ENCODE peak calls at places on chromosomes 6 and 20, in four cellular contexts. Y is HFF-Myc, V is cardiac muscle cell, I is tibial nerve. W is an unnamed sample.

GRCh38 chr6:6751197-6751596 is 162.7 kb downstream of the LY86 start:
- DNase-seq in I (no peak), Y (no peak), V (no peak), W (no peak)

GRCh38 chr20:24955045-24955444 is 6.0 kb downstream of the CST7 start:
- DNase-seq in V (no peak), I (no peak), Y (no peak), W (no peak)

GRCh38 chr6:2885967-2886731 is 17.0 kb downstream of the SERPINB9 start:
- DNase-seq in V (no peak), I (no peak), Y (no peak), W (no peak)

GRCh38 chr6:13453771-13454251 is 33.6 kb downstream of the GFOD1 start:
- DNase-seq in I (no peak), Y (no peak), V (no peak), W (no peak)

GRCh38 chr20:57378107-57378506 is 13.1 kb upstream of the RBM38 start:
- DNase-seq in Y (no peak), V (no peak), I (no peak), W (no peak)

GRCh38 chr6:47633141-47633540 is 65.2 kb upstream of the ADGRF4 start:
- DNase-seq in V (peak; percentile 29), I (no peak), Y (no peak), W (no peak)

GRCh38 chr6:121260651-121261102 is 73.6 kb downstream of the TBC1D32 start:
- DNase-seq in I (no peak), Y (no peak), V (no peak), W (no peak)

GRCh38 chr6:118974790-118975189 is 39.8 kb upstream of the MCM9 start:
- DNase-seq in Y (no peak), I (no peak), V (no peak), W (no peak)

GRCh38 chr6:75178757-75179156 is 27.1 kb downstream of the COL12A1 start:
- DNase-seq in I (no peak), V (no peak), Y (no peak), W (no peak)

GRCh38 chr20:10647471-10647870 is 26.3 kb downstream of the JAG1 start:
- DNase-seq in V (peak; percentile 38), I (peak; percentile 48), Y (no peak), W (no peak)

GRCh38 chr6:72787521-72788031 is 165.7 kb downstream of the KCNQ5 start:
- DNase-seq in V (peak; percentile 90), I (no peak), Y (peak; percentile 74), W (no peak)

GRCh38 chr6:37920667-37921066 is 101.1 kb downstream of the ZFAND3 start:
- DNase-seq in Y (no peak), I (no peak), V (no peak), W (no peak)

GRCh38 chr6:135535989-135536414 is 38.5 kb upstream of the AHI1 start:
- DNase-seq in I (no peak), V (peak; percentile 53), Y (peak; percentile 33), W (peak; percentile 12)

GRCh38 chr6:30885481-30885998 is 1.2 kb downstream of the DDR1 start:
- DNase-seq in I (no peak), V (peak; percentile 59), Y (no peak), W (no peak)

GRCh38 chr6:105024803-105025202 is 67.9 kb downstream of the LIN28B start:
- DNase-seq in I (no peak), V (no peak), Y (no peak), W (no peak)

GRCh38 chr20:57659131-57659788 is 39.0 kb upstream of the ZBP1 start:
- DNase-seq in I (peak; percentile 7), V (no peak), Y (no peak), W (no peak)

GRCh38 chr6:169820358-169820757 is 68.9 kb downstream of the ERMARD start:
- DNase-seq in I (no peak), V (no peak), Y (no peak), W (no peak)

GRCh38 chr6:157020398-157021266 is 243.5 kb downstream of the ARID1B start:
- DNase-seq in Y (peak; percentile 26), V (peak; percentile 63), I (no peak), W (peak; percentile 59)

GRCh38 chr6:26270121-26270861 is 94.7 kb upstream of the BTN3A2 start:
- DNase-seq in I (no peak), Y (no peak), V (peak; percentile 25), W (no peak)

GRCh38 chr6:141326925-141327324 is 805.8 kb upstream of the GJE1 start:
- DNase-seq in I (no peak), Y (no peak), V (no peak), W (no peak)

GRCh38 chr20:44646023-44646640 is 5.4 kb downstream of the ADA start:
- DNase-seq in V (no peak), Y (no peak), I (no peak), W (no peak)

GRCh38 chr6:106167105-106167814 is 81.1 kb downstream of the PRDM1 start:
- DNase-seq in V (no peak), I (no peak), Y (no peak), W (no peak)

GRCh38 chr6:34247481-34248197 is 1.2 kb downstream of the SMIM29 start:
- DNase-seq in Y (no peak), I (no peak), V (no peak), W (no peak)

GRCh38 chr20:36261389-36262105 is 25.3 kb downstream of the AAR2 start:
- DNase-seq in I (no peak), V (no peak), Y (no peak), W (no peak)

GRCh38 chr6:142416179-142416578 is 114.4 kb downstream of the ADGRG6 start:
- DNase-seq in I (no peak), Y (peak; percentile 65), V (no peak), W (no peak)

GRCh38 chr6:106618324-106618723 is 11.0 kb downstream of the RTN4IP1 start:
- DNase-seq in V (no peak), Y (no peak), I (no peak), W (no peak)

GRCh38 chr6:13709698-13710551 is 1.7 kb downstream of the RANBP9 start:
- DNase-seq in I (no peak), V (peak; percentile 13), Y (no peak), W (peak; percentile 12)

GRCh38 chr20:54382419-54382818 is 93.0 kb upstream of the DOK5 start:
- DNase-seq in I (no peak), Y (no peak), V (peak; percentile 12), W (no peak)

GRCh38 chr20:58028123-58028522 is 200.3 kb downstream of the ANKRD60 start:
- DNase-seq in V (peak; percentile 41), Y (no peak), I (no peak), W (peak; percentile 55)

GRCh38 chr6:52077961-52078613 is 9.3 kb downstream of the PKHD1 start:
- DNase-seq in Y (no peak), I (no peak), V (no peak), W (no peak)

GRCh38 chr6:138577151-138577915 is 78.0 kb upstream of the NHSL1 start:
- DNase-seq in Y (no peak), V (peak; percentile 64), I (no peak), W (peak; percentile 24)

GRCh38 chr20:539848-540247 is 3.7 kb downstream of the CSNK2A1 start:
- DNase-seq in I (no peak), Y (no peak), V (no peak), W (no peak)

GRCh38 chr6:122645256-122645655 is 35.1 kb downstream of the PKIB start:
- DNase-seq in I (no peak), V (no peak), Y (no peak), W (no peak)

GRCh38 chr20:36051318-36052116 is 83.1 kb downstream of the CNBD2 start:
- DNase-seq in Y (no peak), V (no peak), I (no peak), W (no peak)

GRCh38 chr6:153537422-153537821 is 406.3 kb upstream of the RGS17 start:
- DNase-seq in Y (no peak), I (no peak), V (no peak), W (no peak)

GRCh38 chr6:17385660-17386059 is 7.7 kb upstream of the CAP2 start:
- DNase-seq in V (no peak), I (no peak), Y (no peak), W (no peak)

GRCh38 chr6:156821707-156822106 is 44.5 kb downstream of the ARID1B start:
- DNase-seq in V (no peak), Y (no peak), I (no peak), W (no peak)

GRCh38 chr6:144999127-144999526 is 714.0 kb downstream of the UTRN start:
- DNase-seq in I (no peak), V (no peak), Y (no peak), W (no peak)
- TF ChIP-seq CTCF in I (no peak), V (no peak), Y (no peak), W (no peak)

DNA sequence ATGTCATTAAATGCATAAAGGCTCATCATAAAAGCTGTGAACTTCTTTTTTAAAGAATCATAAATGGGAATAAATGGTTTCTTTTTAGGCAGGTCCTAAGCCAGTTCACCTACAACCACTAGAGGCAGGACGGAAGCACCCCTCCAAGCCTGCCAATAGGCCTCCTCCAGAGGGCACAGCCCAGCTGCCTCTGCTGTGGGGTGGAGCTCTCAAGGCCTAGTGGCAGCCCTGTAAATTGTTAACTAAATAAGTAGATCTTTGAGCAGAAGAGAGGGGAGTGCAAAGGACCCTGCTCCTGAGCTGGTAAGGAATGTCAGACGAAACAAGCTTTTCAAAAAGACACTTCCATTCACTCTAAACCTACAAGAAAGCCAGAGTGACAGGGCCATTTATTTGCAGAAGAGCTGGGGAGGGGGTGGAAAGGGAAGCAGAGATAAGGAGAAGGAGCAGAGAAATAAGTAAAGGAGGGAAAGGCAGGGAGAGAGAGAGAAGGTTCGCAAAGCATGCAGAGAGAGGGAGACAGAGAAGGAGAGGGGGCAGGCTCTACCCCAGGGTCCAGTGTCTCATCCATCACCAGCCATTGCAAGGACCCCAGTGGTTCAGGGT is 18.0 kb upstream of the MAFB start:
- DNase-seq in V (peak; percentile 55), I (no peak), Y (no peak), W (peak; percentile 25)
- TF ChIP-seq CTCF in V (no peak), I (no peak), Y (no peak), W (peak; percentile 32)

DNA sequence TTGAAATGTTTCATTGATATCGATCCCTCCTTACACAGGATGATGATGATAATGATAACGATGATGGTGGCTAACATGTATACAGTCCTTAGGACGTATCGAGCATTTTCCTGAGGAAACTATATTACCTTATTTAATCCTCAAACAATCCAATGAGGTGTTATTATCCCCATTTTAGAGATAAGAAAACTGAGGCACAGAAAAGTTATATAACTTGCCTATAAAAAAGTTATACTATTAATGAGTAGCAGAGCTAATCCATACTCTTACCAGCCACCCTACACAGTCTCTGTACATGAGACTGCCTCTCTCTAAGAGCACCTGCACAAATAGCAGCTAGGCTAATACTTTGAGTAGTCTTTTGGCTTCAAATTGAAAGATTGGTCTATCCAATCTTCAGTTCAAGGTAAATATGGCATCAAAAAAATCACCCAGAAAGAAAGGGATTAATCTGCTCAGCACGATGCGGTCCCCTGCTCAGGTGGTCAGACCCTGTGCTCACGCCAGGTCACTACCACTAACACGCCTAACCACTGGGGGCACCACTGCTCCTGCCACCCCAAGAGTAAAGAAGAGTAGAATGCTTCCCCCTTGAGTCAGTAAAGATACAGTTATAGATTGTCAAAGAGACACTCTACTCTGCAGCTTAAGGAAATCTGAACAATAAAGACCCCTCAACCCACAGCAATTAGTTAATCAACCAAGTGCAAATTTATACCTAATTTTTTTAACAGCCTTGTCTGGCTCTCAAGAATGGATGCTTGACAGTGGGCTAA is 15.0 kb downstream of the GABBR1 start:
- DNase-seq in I (no peak), Y (no peak), V (no peak), W (no peak)
- TF ChIP-seq CTCF in I (no peak), Y (no peak), V (peak; percentile 20), W (no peak)

GRCh38 chr6:18795726-18796125 is 408.6 kb downstream of the RNF144B start:
- DNase-seq in V (no peak), I (no peak), Y (no peak), W (no peak)

DNA sequence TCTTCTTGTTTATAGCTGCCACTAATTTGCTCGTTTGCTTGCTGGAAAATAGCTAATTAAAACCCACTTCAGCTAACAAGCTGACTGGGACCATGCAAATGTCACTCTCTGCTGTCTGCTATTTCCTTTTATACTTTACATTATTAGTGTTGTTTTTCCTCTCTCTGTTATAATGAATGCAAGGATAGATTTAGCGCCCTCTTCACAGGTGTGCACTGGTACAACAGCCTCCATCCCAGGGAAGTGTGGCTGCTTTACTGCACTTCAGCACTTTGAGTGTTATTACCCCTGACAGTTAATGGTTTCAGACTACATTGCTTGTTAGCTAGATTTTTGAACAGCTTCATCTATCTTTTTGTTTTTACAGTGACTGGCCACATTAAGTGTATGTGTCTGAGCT is 405.7 kb downstream of the RNF144B start:
- DNase-seq in Y (no peak), V (no peak), I (no peak), W (no peak)
- TF ChIP-seq CTCF in Y (no peak), V (no peak), I (no peak), W (no peak)

W was measured in nephron progenitor cell.